ENCODE peak calls at places on chromosomes 12 and 14, in seven cellular contexts. D, Z, T, K, N, W and R are unnamed samples.

GRCh38 chr12:105933671-105934665 is 204.8 kb downstream of the NUAK1 start:
- DNase-seq in D (peak; percentile 98), Z (peak; percentile 95), T (peak; percentile 16), K (peak; percentile 93), N (no peak), W (no peak), R (peak; percentile 14)

GRCh38 chr12:109743076-109743910 is 29.7 kb downstream of the FAM222A start:
- DNase-seq in D (no peak), Z (no peak), T (no peak), K (no peak), N (peak; percentile 23), W (no peak), R (no peak)

GRCh38 chr12:121767525-121768016 is 25.9 kb downstream of the RHOF start:
- DNase-seq in D (no peak), Z (peak; percentile 58), T (no peak), K (no peak), N (no peak), W (no peak), R (peak; percentile 84)

GRCh38 chr14:57352771-57353170 is 37.6 kb upstream of the NAA30 start:
- DNase-seq in D (peak; percentile 83), Z (no peak), T (no peak), K (no peak), N (no peak), W (no peak), R (no peak)

GRCh38 chr12:68896881-68897540 is 36.0 kb downstream of the CPM start:
- DNase-seq in D (no peak), Z (no peak), T (no peak), K (no peak), N (no peak), W (no peak), R (no peak)

GRCh38 chr12:56517854-56518253 is 3.8 kb upstream of the RBMS2 start:
- DNase-seq in D (peak; percentile 88), Z (no peak), T (no peak), K (no peak), N (no peak), W (no peak), R (no peak)

GRCh38 chr14:35349966-35350365 is 54.6 kb downstream of the NFKBIA start:
- DNase-seq in D (no peak), Z (no peak), T (no peak), K (no peak), N (no peak), W (no peak), R (no peak)

GRCh38 chr14:61574514-61574807 is 120.9 kb upstream of the HIF1A start:
- DNase-seq in D (no peak), Z (no peak), T (no peak), K (no peak), N (no peak), W (peak; percentile 54), R (no peak)

GRCh38 chr14:35257809-35258208 is 34.4 kb upstream of the PSMA6 start:
- DNase-seq in D (no peak), Z (no peak), T (no peak), K (peak; percentile 16), N (no peak), W (no peak), R (no peak)

GRCh38 chr12:43291516-43291915 is 260.5 kb downstream of the ADAMTS20 start:
- DNase-seq in D (peak; percentile 25), Z (no peak), T (no peak), K (no peak), N (no peak), W (no peak), R (no peak)

GRCh38 chr14:93114713-93115068 is 1.0 kb downstream of the ITPK1 start:
- DNase-seq in D (no peak), Z (no peak), T (peak; percentile 45), K (no peak), N (peak; percentile 56), W (peak; percentile 42), R (no peak)

GRCh38 chr12:52756281-52756960 is 20.7 kb downstream of the KRT76 start:
- DNase-seq in D (no peak), Z (no peak), T (no peak), K (no peak), N (no peak), W (no peak), R (no peak)

GRCh38 chr12:27333311-27334009 is 824 bp downstream of the BMAL2 start:
- DNase-seq in D (peak; percentile 44), Z (no peak), T (peak; percentile 40), K (no peak), N (peak; percentile 64), W (peak; percentile 43), R (no peak)

GRCh38 chr12:99387661-99388060 is 259.9 kb upstream of the GARIN6 start:
- DNase-seq in D (no peak), Z (no peak), T (no peak), K (no peak), N (no peak), W (no peak), R (no peak)

GRCh38 chr12:107558141-107558815 is 127.3 kb upstream of the PWP1 start:
- DNase-seq in D (no peak), Z (no peak), T (no peak), K (no peak), N (no peak), W (no peak), R (no peak)

GRCh38 chr14:105497671-105498429 is 6.8 kb downstream of the TEDC1 start:
- DNase-seq in D (no peak), Z (no peak), T (no peak), K (no peak), N (peak; percentile 30), W (no peak), R (no peak)

GRCh38 chr12:102484017-102484731 is 3.8 kb upstream of the IGF1 start:
- DNase-seq in D (peak; percentile 8), Z (peak; percentile 38), T (peak; percentile 54), K (peak; percentile 55), N (no peak), W (peak; percentile 46), R (no peak)

GRCh38 chr12:3097836-3098235 is 20.7 kb downstream of the TSPAN9 start:
- DNase-seq in D (peak; percentile 23), Z (no peak), T (no peak), K (no peak), N (no peak), W (no peak), R (no peak)

GRCh38 chr12:26369588-26369987 is 174.2 kb downstream of the SSPN start:
- DNase-seq in D (peak; percentile 86), Z (peak; percentile 63), T (no peak), K (peak; percentile 35), N (no peak), W (peak; percentile 63), R (peak; percentile 73)

GRCh38 chr14:88533203-88533602 is 21.6 kb downstream of the PTPN21 start:
- DNase-seq in D (no peak), Z (no peak), T (no peak), K (no peak), N (no peak), W (no peak), R (no peak)

GRCh38 chr12:51406859-51407258 is 15.7 kb upstream of the GALNT6 start:
- DNase-seq in D (no peak), Z (no peak), T (no peak), K (no peak), N (no peak), W (no peak), R (no peak)

GRCh38 chr14:68476212-68476964 is 316.5 kb downstream of the ZFP36L1 start:
- DNase-seq in D (peak; percentile 94), Z (peak; percentile 85), T (peak; percentile 35), K (peak; percentile 92), N (peak; percentile 78), W (peak; percentile 59), R (peak; percentile 99)

GRCh38 chr14:59273737-59274136 is 85.3 kb downstream of the DAAM1 start:
- DNase-seq in D (no peak), Z (no peak), T (no peak), K (no peak), N (no peak), W (no peak), R (no peak)

GRCh38 chr12:48824112-48824511 is 5.8 kb downstream of the CACNB3 start:
- DNase-seq in D (peak; percentile 81), Z (no peak), T (no peak), K (no peak), N (peak; percentile 81), W (no peak), R (no peak)

GRCh38 chr14:100417466-100417865 is 94.3 kb downstream of the SLC25A47 start:
- DNase-seq in D (peak; percentile 84), Z (peak; percentile 78), T (peak; percentile 84), K (peak; percentile 78), N (no peak), W (peak; percentile 84), R (peak; percentile 81)
- TF ChIP-seq CTCF in D (peak; percentile 96), Z (peak; percentile 92), T (peak; percentile 94), K (peak; percentile 97), N (peak; percentile 28), W (peak; percentile 77), R (peak; percentile 93)

GRCh38 chr14:103296987-103297386 is 37.0 kb upstream of the EIF5 start:
- DNase-seq in D (no peak), Z (no peak), T (no peak), K (no peak), N (peak; percentile 29), W (peak; percentile 44), R (no peak)
- TF ChIP-seq CTCF in D (no peak), Z (peak; percentile 7), T (no peak), K (no peak), N (no peak), W (peak; percentile 32), R (peak; percentile 31)

DNA sequence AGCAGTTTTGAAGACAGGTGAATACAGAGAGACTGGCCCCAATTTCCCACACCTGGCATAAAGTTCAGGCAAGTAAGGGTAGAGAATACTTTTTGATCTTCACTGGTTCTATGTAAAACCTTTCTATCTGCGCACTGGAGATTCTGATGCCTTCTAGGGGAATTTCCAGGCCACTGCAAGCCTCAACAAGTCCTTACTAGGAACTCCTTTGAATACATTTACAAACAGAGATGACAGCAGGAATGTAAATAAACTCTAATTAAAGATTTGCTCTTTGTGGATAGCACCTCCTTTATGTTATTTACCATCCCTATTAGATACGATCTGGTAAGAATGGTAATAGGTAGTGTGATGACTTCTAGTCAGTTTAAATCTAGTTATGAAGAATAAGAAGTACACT is 69.2 kb downstream of the NTN4 start:
- DNase-seq in D (peak; percentile 77), Z (no peak), T (no peak), K (no peak), N (no peak), W (peak; percentile 19), R (no peak)
- TF ChIP-seq CTCF in D (peak; percentile 37), Z (peak; percentile 24), T (no peak), K (peak; percentile 19), N (no peak), W (peak; percentile 22), R (no peak)

DNA sequence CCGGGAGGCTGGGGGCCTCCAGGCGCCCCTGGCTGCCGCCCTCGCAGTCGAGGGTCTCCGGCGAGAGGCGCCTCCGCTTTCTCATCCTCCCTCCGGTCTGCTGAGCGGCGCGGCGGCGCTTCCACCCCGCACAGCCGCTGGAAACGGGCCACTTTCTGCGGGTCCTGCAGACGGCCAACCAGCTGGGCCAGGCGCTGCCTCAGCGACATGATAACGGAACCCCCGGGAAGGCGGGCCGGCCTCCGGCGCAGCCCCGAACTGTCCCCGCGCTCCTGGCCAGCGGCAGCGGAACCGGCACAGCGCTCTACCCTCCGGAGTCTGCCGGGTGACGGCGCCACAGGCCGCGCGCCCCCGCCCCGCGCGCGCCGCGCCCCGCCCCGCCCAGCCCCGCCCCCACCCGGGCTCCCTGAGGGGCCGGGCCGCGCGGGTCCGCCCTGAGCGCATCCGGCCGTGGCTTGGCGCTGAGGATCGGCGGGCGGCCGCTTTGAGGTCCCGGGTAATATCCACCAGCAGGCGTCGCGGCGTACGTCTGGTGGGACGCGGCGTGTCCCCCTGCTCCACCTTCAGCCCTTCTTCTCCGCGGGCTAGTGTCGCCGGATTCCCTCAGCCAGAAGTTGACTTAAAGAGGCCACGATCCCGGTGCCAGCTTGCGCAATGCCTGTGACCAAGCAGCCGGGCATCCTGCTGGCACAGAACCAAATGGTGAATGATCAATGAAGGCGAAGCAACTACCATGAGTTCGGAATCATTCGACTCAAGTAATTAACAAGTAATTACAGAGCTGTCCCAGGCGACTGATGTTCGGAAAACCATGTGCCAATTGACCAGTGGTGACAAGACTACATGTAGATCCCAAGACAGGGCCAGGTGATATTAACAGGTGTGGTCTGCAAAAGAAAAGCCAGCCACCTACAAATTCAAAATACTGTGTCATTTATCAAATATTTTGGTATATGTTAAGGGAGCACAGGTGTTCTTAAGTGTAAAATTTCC is at the start of gene SGPP1:
- DNase-seq in D (peak; percentile 62), Z (no peak), T (peak; percentile 84), K (no peak), N (peak; percentile 78), W (peak; percentile 92), R (no peak)
- TF ChIP-seq CTCF in D (peak; percentile 54), Z (peak; percentile 36), T (peak; percentile 59), K (peak; percentile 35), N (peak; percentile 21), W (peak; percentile 36), R (no peak)